ENCODE peak calls at places on chromosomes 11 and 22, in eight cellular contexts. One of them, this sample, is unnamed. For H3K4me1 and H3K9me3, the result is how much of the 10 kb centered on the place peaks cover.

GRCh38 chr11:87315229-87315628 is 277.5 kb downstream of the TMEM135 start:
- DNase-seq in naive thymus-derived CD4-positive, alpha-beta T cell: no peak
- DNase-seq in gastrocnemius medialis: no peak
- DNase-seq in uterus: no peak
- DNase-seq in cardiac muscle cell: no peak
- DNase-seq in fibroblast of lung: no peak
- DNase-seq in aorta: no peak
- DNase-seq in RWPE2: no peak
- DNase-seq in this sample: no peak

GRCh38 chr11:119482561-119483001 is 59.6 kb upstream of the THY1 start:
- DNase-seq in uterus: peak
- DNase-seq in gastrocnemius medialis: no peak
- DNase-seq in aorta: peak
- DNase-seq in fibroblast of lung: no peak
- DNase-seq in cardiac muscle cell: no peak
- DNase-seq in RWPE2: peak
- DNase-seq in naive thymus-derived CD4-positive, alpha-beta T cell: no peak
- DNase-seq in this sample: no peak

GRCh38 chr11:819943-820649 is 1.4 kb downstream of the PNPLA2 start:
- DNase-seq in aorta: peak
- DNase-seq in cardiac muscle cell: peak
- DNase-seq in uterus: peak
- DNase-seq in naive thymus-derived CD4-positive, alpha-beta T cell: peak
- DNase-seq in fibroblast of lung: peak
- DNase-seq in gastrocnemius medialis: peak
- DNase-seq in RWPE2: peak
- DNase-seq in this sample: peak

GRCh38 chr22:21629262-21630149 is at the start of gene YDJC:
- DNase-seq in gastrocnemius medialis: peak
- DNase-seq in naive thymus-derived CD4-positive, alpha-beta T cell: peak
- DNase-seq in cardiac muscle cell: peak
- DNase-seq in RWPE2: peak
- DNase-seq in uterus: peak
- DNase-seq in aorta: peak
- DNase-seq in fibroblast of lung: peak
- DNase-seq in this sample: peak

GRCh38 chr11:34674038-34674437 is 53.1 kb downstream of the EHF start:
- DNase-seq in RWPE2: no peak
- DNase-seq in uterus: no peak
- DNase-seq in cardiac muscle cell: no peak
- DNase-seq in aorta: no peak
- DNase-seq in naive thymus-derived CD4-positive, alpha-beta T cell: no peak
- DNase-seq in fibroblast of lung: no peak
- DNase-seq in gastrocnemius medialis: no peak
- DNase-seq in this sample: no peak

GRCh38 chr11:32931605-32932004 is 39.0 kb downstream of the QSER1 start:
- DNase-seq in uterus: no peak
- DNase-seq in naive thymus-derived CD4-positive, alpha-beta T cell: no peak
- DNase-seq in gastrocnemius medialis: no peak
- DNase-seq in cardiac muscle cell: peak
- DNase-seq in aorta: no peak
- DNase-seq in RWPE2: no peak
- DNase-seq in fibroblast of lung: no peak
- DNase-seq in this sample: no peak

GRCh38 chr11:123235117-123235686 is 40.2 kb upstream of the CLMP start:
- DNase-seq in gastrocnemius medialis: no peak
- DNase-seq in cardiac muscle cell: peak
- DNase-seq in RWPE2: no peak
- DNase-seq in aorta: peak
- DNase-seq in fibroblast of lung: no peak
- DNase-seq in uterus: peak
- DNase-seq in naive thymus-derived CD4-positive, alpha-beta T cell: peak
- DNase-seq in this sample: peak

GRCh38 chr11:61482513-61482912 is 26.0 kb upstream of the LRRC10B start:
- DNase-seq in gastrocnemius medialis: no peak
- DNase-seq in aorta: no peak
- DNase-seq in uterus: no peak
- DNase-seq in RWPE2: no peak
- DNase-seq in fibroblast of lung: no peak
- DNase-seq in naive thymus-derived CD4-positive, alpha-beta T cell: no peak
- DNase-seq in cardiac muscle cell: peak
- DNase-seq in this sample: no peak

GRCh38 chr22:30298005-30298701 is 8.8 kb upstream of the CASTOR1 start:
- DNase-seq in uterus: no peak
- DNase-seq in fibroblast of lung: no peak
- DNase-seq in naive thymus-derived CD4-positive, alpha-beta T cell: no peak
- DNase-seq in RWPE2: no peak
- DNase-seq in aorta: no peak
- DNase-seq in gastrocnemius medialis: no peak
- DNase-seq in cardiac muscle cell: no peak
- DNase-seq in this sample: no peak

GRCh38 chr22:37465721-37466120 is 20.5 kb downstream of the MFNG start:
- DNase-seq in naive thymus-derived CD4-positive, alpha-beta T cell: no peak
- DNase-seq in RWPE2: no peak
- DNase-seq in aorta: no peak
- DNase-seq in uterus: no peak
- DNase-seq in cardiac muscle cell: no peak
- DNase-seq in gastrocnemius medialis: no peak
- DNase-seq in fibroblast of lung: no peak
- DNase-seq in this sample: no peak

GRCh38 chr22:37741312-37741795 is 44.5 kb downstream of the TRIOBP start:
- DNase-seq in cardiac muscle cell: peak
- DNase-seq in uterus: peak
- DNase-seq in RWPE2: no peak
- DNase-seq in naive thymus-derived CD4-positive, alpha-beta T cell: no peak
- DNase-seq in fibroblast of lung: peak
- DNase-seq in gastrocnemius medialis: peak
- DNase-seq in aorta: peak
- DNase-seq in this sample: peak

GRCh38 chr11:9651899-9652748 is 11.8 kb upstream of the SWAP70 start:
- DNase-seq in gastrocnemius medialis: no peak
- DNase-seq in aorta: no peak
- DNase-seq in naive thymus-derived CD4-positive, alpha-beta T cell: no peak
- DNase-seq in uterus: no peak
- DNase-seq in cardiac muscle cell: no peak
- DNase-seq in RWPE2: no peak
- DNase-seq in fibroblast of lung: no peak
- DNase-seq in this sample: no peak

GRCh38 chr11:64804346-64805210 is 1.6 kb upstream of the MAP4K2 start:
- DNase-seq in aorta: no peak
- DNase-seq in fibroblast of lung: no peak
- DNase-seq in cardiac muscle cell: no peak
- DNase-seq in naive thymus-derived CD4-positive, alpha-beta T cell: no peak
- DNase-seq in gastrocnemius medialis: no peak
- DNase-seq in uterus: no peak
- DNase-seq in RWPE2: no peak
- DNase-seq in this sample: no peak
- H3K4me1 ChIP-seq in aorta: under half
- H3K4me1 ChIP-seq in fibroblast of lung: under half
- H3K4me1 ChIP-seq in cardiac muscle cell: under half
- H3K4me1 ChIP-seq in naive thymus-derived CD4-positive, alpha-beta T cell: under half
- H3K4me1 ChIP-seq in gastrocnemius medialis: under half
- H3K4me1 ChIP-seq in uterus: under half
- H3K4me1 ChIP-seq in RWPE2: under half
- H3K4me1 ChIP-seq in this sample: under half

DNA sequence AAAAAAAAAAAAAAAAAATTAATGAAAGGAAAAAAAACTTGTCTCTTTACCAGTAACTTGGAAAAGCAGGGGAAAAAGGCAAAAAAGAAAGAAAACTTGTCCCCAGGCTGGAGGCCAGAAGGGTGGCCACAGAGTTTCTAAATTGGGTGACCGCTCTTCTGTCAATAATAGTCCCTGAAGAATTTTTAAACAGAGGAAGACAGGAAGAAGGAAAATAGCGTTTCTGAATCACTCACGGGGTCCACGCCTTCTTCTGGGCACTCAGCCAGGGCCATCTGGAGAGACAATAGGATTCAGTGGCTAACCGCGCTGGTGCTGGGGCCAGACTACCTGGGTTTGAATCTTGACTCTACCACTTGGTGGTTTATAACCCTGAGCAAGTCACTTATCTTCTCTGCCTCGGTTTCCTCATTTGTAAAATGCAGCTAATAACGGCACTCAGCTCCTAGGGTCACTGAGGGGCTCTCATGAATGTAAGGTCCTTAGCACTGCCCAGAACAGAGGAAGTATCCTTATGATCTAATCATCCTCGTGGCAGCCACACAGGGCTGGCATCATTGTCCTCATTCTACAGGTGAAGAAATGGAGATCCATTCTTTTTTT is 7.0 kb downstream of the C11orf86 start:
- DNase-seq in uterus: peak
- DNase-seq in gastrocnemius medialis: peak
- DNase-seq in naive thymus-derived CD4-positive, alpha-beta T cell: peak
- DNase-seq in fibroblast of lung: peak
- DNase-seq in cardiac muscle cell: no peak
- DNase-seq in aorta: peak
- DNase-seq in RWPE2: peak
- DNase-seq in this sample: peak
- H3K9me3 ChIP-seq in uterus: under half
- H3K9me3 ChIP-seq in gastrocnemius medialis: under half
- H3K9me3 ChIP-seq in naive thymus-derived CD4-positive, alpha-beta T cell: under half
- H3K9me3 ChIP-seq in fibroblast of lung: under half
- H3K9me3 ChIP-seq in cardiac muscle cell: under half
- H3K9me3 ChIP-seq in aorta: under half
- H3K9me3 ChIP-seq in RWPE2: under half
- H3K9me3 ChIP-seq in this sample: under half

DNA sequence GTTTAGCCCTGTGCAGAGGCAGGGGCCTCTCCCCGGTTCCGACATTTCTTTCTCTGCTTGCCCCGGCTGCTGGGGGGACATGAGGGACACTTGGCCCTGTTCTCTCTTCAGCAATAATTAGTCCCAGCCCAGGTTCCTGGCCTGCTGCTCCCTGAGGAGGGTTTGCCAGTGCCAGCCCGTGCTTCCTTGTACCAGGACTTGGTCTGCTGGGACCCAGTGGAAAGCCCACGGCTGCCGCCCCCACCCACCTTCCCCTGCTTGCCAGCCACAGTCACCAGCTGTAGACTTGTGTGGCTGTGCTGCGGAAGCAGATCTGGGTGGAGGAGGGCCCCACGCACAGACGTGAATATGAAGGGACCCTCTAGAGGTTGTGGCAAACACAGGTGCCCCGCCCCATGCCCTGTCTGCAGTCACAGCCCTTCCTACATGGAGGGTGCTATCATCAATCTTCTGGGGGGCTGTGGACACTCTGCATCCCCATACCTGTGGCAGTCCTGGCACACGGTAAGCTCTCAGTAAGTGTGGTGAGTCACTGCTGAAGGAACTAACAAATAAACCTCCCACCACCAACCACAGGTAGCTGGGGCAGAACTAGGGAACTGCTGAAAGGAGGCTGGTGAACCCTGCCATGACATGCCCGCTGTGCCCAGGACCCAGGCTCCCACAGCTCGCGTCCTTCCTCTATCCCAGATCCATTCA is 949 bp downstream of the TP53AIP1 start:
- DNase-seq in RWPE2: no peak
- DNase-seq in fibroblast of lung: no peak
- DNase-seq in naive thymus-derived CD4-positive, alpha-beta T cell: no peak
- DNase-seq in uterus: no peak
- DNase-seq in cardiac muscle cell: no peak
- DNase-seq in gastrocnemius medialis: no peak
- DNase-seq in aorta: no peak
- DNase-seq in this sample: no peak
- H3K4me1 ChIP-seq in RWPE2: under half
- H3K4me1 ChIP-seq in fibroblast of lung: under half
- H3K4me1 ChIP-seq in naive thymus-derived CD4-positive, alpha-beta T cell: under half
- H3K4me1 ChIP-seq in uterus: under half
- H3K4me1 ChIP-seq in cardiac muscle cell: under half
- H3K4me1 ChIP-seq in gastrocnemius medialis: under half
- H3K4me1 ChIP-seq in aorta: under half
- H3K4me1 ChIP-seq in this sample: under half

DNA sequence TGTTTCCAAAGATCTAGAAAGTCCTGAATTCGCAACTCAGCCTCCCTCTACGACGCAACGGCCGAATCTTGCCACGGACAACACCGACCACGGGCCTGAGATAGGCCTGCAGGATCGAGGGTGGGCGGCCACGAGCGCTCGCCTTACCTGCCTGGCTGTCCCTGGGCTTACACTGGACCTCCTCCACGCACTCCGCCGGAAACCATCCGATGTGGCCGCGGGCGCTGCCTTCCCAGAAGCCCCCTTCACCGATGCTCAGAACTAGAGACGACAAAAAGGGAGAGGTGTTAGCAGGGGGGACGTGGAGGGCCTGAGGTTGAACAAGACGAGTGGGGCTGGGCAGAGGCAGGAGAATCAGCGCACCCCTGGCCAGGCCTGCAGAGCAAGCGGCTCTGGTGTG is 400.0 kb downstream of the CTTN start:
- DNase-seq in RWPE2: no peak
- DNase-seq in gastrocnemius medialis: no peak
- DNase-seq in naive thymus-derived CD4-positive, alpha-beta T cell: no peak
- DNase-seq in uterus: no peak
- DNase-seq in cardiac muscle cell: no peak
- DNase-seq in aorta: no peak
- DNase-seq in fibroblast of lung: no peak
- DNase-seq in this sample: peak
- H3K9me3 ChIP-seq in RWPE2: under half
- H3K9me3 ChIP-seq in gastrocnemius medialis: under half
- H3K9me3 ChIP-seq in naive thymus-derived CD4-positive, alpha-beta T cell: under half
- H3K9me3 ChIP-seq in uterus: under half
- H3K9me3 ChIP-seq in cardiac muscle cell: under half
- H3K9me3 ChIP-seq in aorta: under half
- H3K9me3 ChIP-seq in fibroblast of lung: under half
- H3K9me3 ChIP-seq in this sample: under half

This sample was measured in psoas muscle.